ENCODE peak calls at places on chromosomes 3 and 15, in nine cellular contexts. M is mucosa of gallbladder; V is stimulated activated CD4-positive, alpha-beta T cell treated with anti-CD3 and anti-CD28 coated beads, Interleukin-2, amount 100 ng/mL, for 48 hours; K is amniotic epithelial cell; G is neural crest cell; J is HS-27A; A is substantia nigra; D is body of pancreas; N is EL. O is an unnamed sample.

GRCh38 chr3:186277268-186277909 is 84.6 kb downstream of the DGKG start:
- DNase-seq in D (no peak), M (no peak), K (peak; percentile 72), G (peak; percentile 13), J (no peak), A (no peak), N (peak; percentile 56), V (no peak), O (no peak)

GRCh38 chr15:92690370-92690769 is 34.8 kb upstream of the FAM174B start:
- DNase-seq in A (no peak), J (no peak), K (no peak), N (no peak), M (no peak), G (no peak), D (no peak), V (no peak), O (no peak)

GRCh38 chr3:33430571-33430970 is 9.6 kb downstream of the UBP1 start:
- DNase-seq in A (no peak), K (no peak), V (no peak), M (no peak), G (no peak), J (no peak), D (no peak), N (no peak), O (no peak)

GRCh38 chr3:113210608-113211369 is 568 bp upstream of the BOC start:
- DNase-seq in M (no peak), K (peak; percentile 28), D (peak; percentile 25), N (no peak), A (no peak), J (no peak), G (no peak), V (no peak), O (no peak)

GRCh38 chr3:196063049-196063448 is 18.8 kb downstream of the TFRC start:
- DNase-seq in V (no peak), G (no peak), M (no peak), K (peak; percentile 66), N (no peak), A (no peak), J (no peak), D (no peak), O (no peak)

GRCh38 chr3:39990532-39990931 is 181.1 kb downstream of the MYRIP start:
- DNase-seq in V (peak; percentile 11), A (no peak), J (peak; percentile 56), M (peak; percentile 29), K (peak; percentile 42), G (peak; percentile 27), N (peak; percentile 68), D (peak; percentile 61), O (peak; percentile 5)

GRCh38 chr3:63724987-63725386 is 72.5 kb downstream of the SNTN start:
- DNase-seq in M (no peak), G (no peak), K (peak; percentile 94), V (no peak), N (peak; percentile 95), J (peak; percentile 94), D (peak; percentile 33), A (no peak), O (no peak)

GRCh38 chr15:68818671-68819450 is 1.8 kb downstream of the ANP32A start:
- DNase-seq in G (no peak), D (peak; percentile 35), K (peak; percentile 27), N (peak; percentile 49), A (peak; percentile 47), V (peak; percentile 36), J (peak; percentile 38), M (peak; percentile 48), O (peak; percentile 73)

GRCh38 chr15:92922405-92923002 is 22.4 kb downstream of the CHD2 start:
- DNase-seq in N (no peak), M (no peak), K (no peak), G (no peak), A (no peak), J (no peak), V (no peak), D (no peak), O (no peak)

GRCh38 chr3:190504354-190505125 is 9.3 kb upstream of the IL1RAP start:
- DNase-seq in D (no peak), J (no peak), M (no peak), V (no peak), N (no peak), G (no peak), K (no peak), A (no peak), O (no peak)

GRCh38 chr3:126287536-126288181 is 69.5 kb downstream of the KLF15 start:
- DNase-seq in J (no peak), V (no peak), G (peak; percentile 62), N (peak; percentile 65), D (peak; percentile 77), K (peak; percentile 58), A (peak; percentile 58), M (peak; percentile 49), O (no peak)

GRCh38 chr15:72979308-72979707 is 73.0 kb upstream of the NEO1 start:
- DNase-seq in D (no peak), A (no peak), N (no peak), V (no peak), G (no peak), J (no peak), K (no peak), M (no peak), O (no peak)

GRCh38 chr3:155560594-155560993 is 184.3 kb downstream of the PLCH1 start:
- DNase-seq in V (no peak), K (no peak), D (no peak), N (peak; percentile 19), A (no peak), M (no peak), J (peak; percentile 19), G (no peak), O (no peak)

GRCh38 chr3:55077726-55078125 is 149.9 kb upstream of the LRTM1 start:
- DNase-seq in M (no peak), N (no peak), K (no peak), V (no peak), A (no peak), G (no peak), D (no peak), J (no peak), O (no peak)

GRCh38 chr3:114108137-114108536 is 51.6 kb downstream of the QTRT2 start:
- DNase-seq in N (no peak), D (no peak), A (no peak), M (no peak), G (no peak), V (no peak), K (no peak), J (no peak), O (no peak)

GRCh38 chr15:78054971-78055370 is 22.5 kb downstream of the TBC1D2B start:
- DNase-seq in K (no peak), N (no peak), M (no peak), V (no peak), G (no peak), J (no peak), A (no peak), D (peak; percentile 10), O (no peak)

GRCh38 chr3:108507887-108508286 is 2.5 kb downstream of the MYH15 start:
- DNase-seq in J (no peak), G (no peak), K (no peak), M (no peak), N (no peak), V (no peak), D (no peak), A (no peak), O (no peak)

GRCh38 chr3:61493339-61493738 is 68.0 kb upstream of the PTPRG start:
- DNase-seq in G (no peak), A (no peak), J (no peak), M (no peak), N (no peak), V (no peak), K (no peak), D (no peak), O (no peak)

GRCh38 chr3:50418845-50419244 is 59.5 kb upstream of the TMEM115 start:
- DNase-seq in G (no peak), M (no peak), A (no peak), J (no peak), D (no peak), N (peak; percentile 45), K (peak; percentile 96), V (no peak), O (no peak)

GRCh38 chr15:79973445-79974180 is 2.6 kb upstream of the BCL2A1 start:
- DNase-seq in N (no peak), M (no peak), G (no peak), D (no peak), J (no peak), K (peak; percentile 64), A (no peak), V (peak; percentile 39), O (no peak)

GRCh38 chr15:74200394-74200793 is 2.2 kb downstream of the STRA6 start:
- DNase-seq in A (no peak), G (no peak), J (no peak), D (no peak), N (peak; percentile 87), M (peak; percentile 32), K (peak; percentile 58), V (no peak), O (no peak)

GRCh38 chr3:37492468-37492867 is 318.1 kb upstream of the LRRFIP2 start:
- DNase-seq in M (no peak), D (no peak), G (no peak), A (no peak), J (no peak), N (no peak), V (no peak), K (no peak), O (no peak)

GRCh38 chr15:25410649-25411048 is 28.2 kb downstream of the UBE3A start:
- DNase-seq in V (no peak), J (no peak), M (no peak), K (peak; percentile 71), G (no peak), A (no peak), D (no peak), N (peak; percentile 42), O (no peak)

GRCh38 chr3:117820900-117821299 is 1111.3 kb downstream of the TUSC7 start:
- DNase-seq in K (peak; percentile 27), N (peak; percentile 29), V (no peak), A (no peak), D (no peak), J (no peak), M (no peak), G (no peak), O (no peak)

GRCh38 chr3:71436337-71436736 is 147.2 kb downstream of the FOXP1 start:
- DNase-seq in D (no peak), A (no peak), J (no peak), M (no peak), G (no peak), V (no peak), N (peak; percentile 87), K (no peak), O (no peak)

GRCh38 chr3:133383175-133383574 is 16.7 kb upstream of the BFSP2 start:
- DNase-seq in G (no peak), K (no peak), A (no peak), J (no peak), N (no peak), D (peak; percentile 34), M (peak; percentile 41), V (no peak), O (no peak)

GRCh38 chr3:138692152-138692551 is 83.6 kb downstream of the FAIM start:
- DNase-seq in A (no peak), J (no peak), K (peak; percentile 34), V (no peak), D (no peak), M (no peak), G (no peak), N (no peak), O (no peak)

GRCh38 chr15:68556139-68556990 is 22.4 kb upstream of the CORO2B start:
- DNase-seq in M (no peak), N (no peak), J (no peak), K (no peak), D (no peak), G (no peak), A (no peak), V (no peak), O (no peak)

GRCh38 chr3:64291345-64291744 is 66.1 kb upstream of the PRICKLE2 start:
- DNase-seq in D (no peak), G (no peak), M (no peak), J (peak; percentile 67), A (no peak), K (peak; percentile 94), N (peak; percentile 90), V (no peak), O (no peak)

GRCh38 chr3:79729096-79729495 is 38.7 kb downstream of the ROBO1 start:
- DNase-seq in D (no peak), G (no peak), K (no peak), N (no peak), V (no peak), A (peak; percentile 21), J (peak; percentile 36), M (peak; percentile 10), O (no peak)

GRCh38 chr15:58551764-58552504 is 120.1 kb downstream of the LIPC start:
- DNase-seq in G (no peak), K (peak; percentile 100), N (peak; percentile 87), M (no peak), A (no peak), J (peak; percentile 92), V (no peak), D (no peak), O (no peak)

O was measured in CMK.